ENCODE peak calls at places on chromosomes 7 and 10, in six cellular contexts. One of them, this sample, is unnamed.

GRCh38 chr7:103369430-103369829 is 22.0 kb downstream of the PSMC2 start:
- DNase-seq in sigmoid colon: no peak
- DNase-seq in K562: no peak
- DNase-seq in vagina: no peak
- DNase-seq in prostate gland: no peak
- DNase-seq in spleen: no peak
- DNase-seq in this sample: no peak

GRCh38 chr7:80775481-80775880 is 137.0 kb downstream of the CD36 start:
- DNase-seq in sigmoid colon: no peak
- DNase-seq in K562: no peak
- DNase-seq in vagina: no peak
- DNase-seq in prostate gland: no peak
- DNase-seq in spleen: no peak
- DNase-seq in this sample: no peak

GRCh38 chr10:19043431-19043830 is 5.2 kb upstream of the MALRD1 start:
- DNase-seq in sigmoid colon: no peak
- DNase-seq in K562: no peak
- DNase-seq in vagina: no peak
- DNase-seq in prostate gland: no peak
- DNase-seq in spleen: no peak
- DNase-seq in this sample: no peak

GRCh38 chr7:139330333-139331030 is 10.7 kb upstream of the FMC1 start:
- DNase-seq in sigmoid colon: no peak
- DNase-seq in K562: no peak
- DNase-seq in vagina: no peak
- DNase-seq in prostate gland: no peak
- DNase-seq in spleen: no peak
- DNase-seq in this sample: no peak

GRCh38 chr7:22565315-22565811 is 65.4 kb upstream of the STEAP1B start:
- DNase-seq in sigmoid colon: no peak
- DNase-seq in K562: peak
- DNase-seq in vagina: no peak
- DNase-seq in prostate gland: no peak
- DNase-seq in spleen: no peak
- DNase-seq in this sample: no peak

GRCh38 chr10:49518566-49518965 is 20.4 kb downstream of the ERCC6 start:
- DNase-seq in sigmoid colon: no peak
- DNase-seq in K562: no peak
- DNase-seq in vagina: no peak
- DNase-seq in prostate gland: no peak
- DNase-seq in spleen: no peak
- DNase-seq in this sample: no peak

GRCh38 chr10:110214380-110214826 is 7.0 kb downstream of the MXI1 start:
- DNase-seq in sigmoid colon: no peak
- DNase-seq in K562: no peak
- DNase-seq in vagina: no peak
- DNase-seq in prostate gland: no peak
- DNase-seq in spleen: no peak
- DNase-seq in this sample: peak

GRCh38 chr7:1466524-1467271 is 7.4 kb upstream of the MICALL2 start:
- DNase-seq in sigmoid colon: peak
- DNase-seq in K562: peak
- DNase-seq in vagina: no peak
- DNase-seq in prostate gland: peak
- DNase-seq in spleen: peak
- DNase-seq in this sample: no peak

GRCh38 chr10:49254556-49255318 is 44.2 kb upstream of the C10orf71 start:
- DNase-seq in sigmoid colon: no peak
- DNase-seq in K562: no peak
- DNase-seq in vagina: no peak
- DNase-seq in prostate gland: no peak
- DNase-seq in spleen: no peak
- DNase-seq in this sample: no peak

GRCh38 chr10:17617031-17617911 is at the start of gene HACD1:
- DNase-seq in sigmoid colon: peak
- DNase-seq in K562: peak
- DNase-seq in vagina: no peak
- DNase-seq in prostate gland: peak
- DNase-seq in spleen: peak
- DNase-seq in this sample: peak

GRCh38 chr7:1081931-1082401 is 5.9 kb upstream of the GPER1 start:
- DNase-seq in sigmoid colon: no peak
- DNase-seq in K562: no peak
- DNase-seq in vagina: no peak
- DNase-seq in prostate gland: no peak
- DNase-seq in spleen: no peak
- DNase-seq in this sample: no peak

GRCh38 chr7:157622408-157623221 is 285.8 kb downstream of the DNAJB6 start:
- DNase-seq in sigmoid colon: peak
- DNase-seq in K562: no peak
- DNase-seq in vagina: no peak
- DNase-seq in prostate gland: no peak
- DNase-seq in spleen: no peak
- DNase-seq in this sample: no peak

GRCh38 chr7:7385421-7385820 is 150.3 kb downstream of the COL28A1 start:
- DNase-seq in sigmoid colon: no peak
- DNase-seq in K562: no peak
- DNase-seq in vagina: no peak
- DNase-seq in prostate gland: no peak
- DNase-seq in spleen: no peak
- DNase-seq in this sample: no peak

GRCh38 chr10:16673443-16673842 is 143.8 kb downstream of the RSU1 start:
- DNase-seq in sigmoid colon: no peak
- DNase-seq in K562: no peak
- DNase-seq in vagina: no peak
- DNase-seq in prostate gland: no peak
- DNase-seq in spleen: no peak
- DNase-seq in this sample: no peak

GRCh38 chr10:92590623-92591549 is 2.0 kb upstream of the KIF11 start:
- DNase-seq in sigmoid colon: no peak
- DNase-seq in K562: peak
- DNase-seq in vagina: no peak
- DNase-seq in prostate gland: peak
- DNase-seq in spleen: peak
- DNase-seq in this sample: peak

GRCh38 chr10:81213360-81213759 is 661.6 kb upstream of the NRG3 start:
- DNase-seq in sigmoid colon: no peak
- DNase-seq in K562: no peak
- DNase-seq in vagina: no peak
- DNase-seq in prostate gland: no peak
- DNase-seq in spleen: no peak
- DNase-seq in this sample: no peak

GRCh38 chr10:93594518-93594917 is 6.5 kb downstream of the RBP4 start:
- DNase-seq in sigmoid colon: no peak
- DNase-seq in K562: no peak
- DNase-seq in vagina: no peak
- DNase-seq in prostate gland: no peak
- DNase-seq in spleen: no peak
- DNase-seq in this sample: no peak

GRCh38 chr10:93598157-93598556 is 2.9 kb downstream of the RBP4 start:
- DNase-seq in sigmoid colon: no peak
- DNase-seq in K562: no peak
- DNase-seq in vagina: no peak
- DNase-seq in prostate gland: no peak
- DNase-seq in spleen: no peak
- DNase-seq in this sample: no peak

GRCh38 chr10:93597075-93597599 is 3.9 kb downstream of the RBP4 start:
- DNase-seq in sigmoid colon: no peak
- DNase-seq in K562: no peak
- DNase-seq in vagina: no peak
- DNase-seq in prostate gland: no peak
- DNase-seq in spleen: no peak
- DNase-seq in this sample: no peak

GRCh38 chr10:93595378-93596288 is 5.4 kb downstream of the RBP4 start:
- DNase-seq in sigmoid colon: no peak
- DNase-seq in K562: no peak
- DNase-seq in vagina: no peak
- DNase-seq in prostate gland: no peak
- DNase-seq in spleen: no peak
- DNase-seq in this sample: no peak

DNA sequence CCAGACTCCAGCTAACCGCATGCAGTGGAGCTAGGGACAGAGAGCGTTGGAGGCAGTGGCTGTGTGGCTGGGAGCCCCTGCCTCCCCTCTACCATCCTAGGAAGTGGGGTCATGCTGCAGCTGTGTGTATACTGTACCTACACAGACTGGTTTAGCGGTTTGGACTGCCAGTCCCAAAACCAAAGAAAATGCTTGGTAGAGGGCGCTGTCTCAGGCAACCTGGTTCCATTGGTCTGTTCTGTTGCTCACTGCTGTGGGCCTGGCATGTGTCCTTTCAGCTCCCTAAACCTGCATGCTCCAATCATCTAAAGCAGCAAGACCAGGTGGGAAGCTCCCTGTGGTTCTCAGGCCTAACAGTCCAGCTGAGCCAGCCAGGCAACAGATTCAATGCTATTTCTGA is 4.5 kb downstream of the RBP4 start:
- DNase-seq in sigmoid colon: no peak
- DNase-seq in K562: no peak
- DNase-seq in vagina: no peak
- DNase-seq in prostate gland: no peak
- DNase-seq in spleen: no peak
- DNase-seq in this sample: no peak
- TF ChIP-seq POLR2A in sigmoid colon: no peak
- TF ChIP-seq POLR2A in K562: no peak
- TF ChIP-seq POLR2A in vagina: no peak
- TF ChIP-seq POLR2A in prostate gland: no peak
- TF ChIP-seq POLR2A in spleen: no peak
- TF ChIP-seq POLR2A in this sample: no peak

GRCh38 chr10:127943336-127943910 is 36.5 kb downstream of the PTPRE start:
- DNase-seq in sigmoid colon: no peak
- DNase-seq in K562: no peak
- DNase-seq in vagina: no peak
- DNase-seq in prostate gland: no peak
- DNase-seq in spleen: no peak
- DNase-seq in this sample: no peak

GRCh38 chr10:127944256-127944655 is 37.4 kb downstream of the PTPRE start:
- DNase-seq in sigmoid colon: no peak
- DNase-seq in K562: no peak
- DNase-seq in vagina: no peak
- DNase-seq in prostate gland: no peak
- DNase-seq in spleen: no peak
- DNase-seq in this sample: no peak

GRCh38 chr10:127947206-127947605 is 40.3 kb downstream of the PTPRE start:
- DNase-seq in sigmoid colon: no peak
- DNase-seq in K562: no peak
- DNase-seq in vagina: no peak
- DNase-seq in prostate gland: no peak
- DNase-seq in spleen: no peak
- DNase-seq in this sample: no peak

GRCh38 chr10:127945948-127946347 is 39.0 kb downstream of the PTPRE start:
- DNase-seq in sigmoid colon: no peak
- DNase-seq in K562: no peak
- DNase-seq in vagina: no peak
- DNase-seq in prostate gland: no peak
- DNase-seq in spleen: no peak
- DNase-seq in this sample: no peak

DNA sequence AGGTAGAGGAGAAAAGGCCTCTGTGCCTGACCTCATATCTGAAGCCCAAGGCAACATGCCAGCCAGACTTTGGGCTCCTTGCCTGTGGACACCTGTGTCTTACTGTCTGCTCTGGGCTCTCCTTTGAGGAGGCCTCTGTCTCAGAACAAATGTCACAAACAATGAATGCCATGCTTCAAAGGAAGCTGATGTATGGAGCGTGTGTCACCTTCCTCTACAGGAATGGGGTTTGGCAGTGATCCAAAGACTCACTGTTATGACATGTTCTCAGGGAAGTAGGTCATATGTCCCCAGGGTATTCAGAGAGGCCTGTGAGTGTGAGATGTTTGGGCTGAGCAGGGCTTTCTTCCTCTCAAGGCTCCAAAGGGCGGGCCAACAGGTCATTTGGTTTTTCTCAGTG is 38.4 kb downstream of the PTPRE start:
- DNase-seq in sigmoid colon: no peak
- DNase-seq in K562: no peak
- DNase-seq in vagina: no peak
- DNase-seq in prostate gland: peak
- DNase-seq in spleen: no peak
- DNase-seq in this sample: no peak
- TF ChIP-seq POLR2AphosphoS5 in sigmoid colon: no peak
- TF ChIP-seq POLR2AphosphoS5 in K562: no peak
- TF ChIP-seq POLR2AphosphoS5 in vagina: no peak
- TF ChIP-seq POLR2AphosphoS5 in prostate gland: no peak
- TF ChIP-seq POLR2AphosphoS5 in spleen: no peak
- TF ChIP-seq POLR2AphosphoS5 in this sample: no peak

GRCh38 chr10:91163269-91163708 is 57.2 kb upstream of the PCGF5 start:
- DNase-seq in sigmoid colon: peak
- DNase-seq in K562: peak
- DNase-seq in vagina: no peak
- DNase-seq in prostate gland: peak
- DNase-seq in spleen: peak
- DNase-seq in this sample: peak

GRCh38 chr10:91162495-91163268 is 57.8 kb upstream of the PCGF5 start:
- DNase-seq in sigmoid colon: peak
- DNase-seq in K562: peak
- DNase-seq in vagina: no peak
- DNase-seq in prostate gland: peak
- DNase-seq in spleen: peak
- DNase-seq in this sample: peak

GRCh38 chr10:91162050-91162494 is 58.4 kb upstream of the PCGF5 start:
- DNase-seq in sigmoid colon: no peak
- DNase-seq in K562: peak
- DNase-seq in vagina: no peak
- DNase-seq in prostate gland: no peak
- DNase-seq in spleen: no peak
- DNase-seq in this sample: no peak

GRCh38 chr10:91164520-91165065 is 55.9 kb upstream of the PCGF5 start:
- DNase-seq in sigmoid colon: no peak
- DNase-seq in K562: no peak
- DNase-seq in vagina: no peak
- DNase-seq in prostate gland: no peak
- DNase-seq in spleen: no peak
- DNase-seq in this sample: no peak

GRCh38 chr10:91163709-91164474 is 56.6 kb upstream of the PCGF5 start:
- DNase-seq in sigmoid colon: peak
- DNase-seq in K562: peak
- DNase-seq in vagina: no peak
- DNase-seq in prostate gland: peak
- DNase-seq in spleen: peak
- DNase-seq in this sample: peak
- TF ChIP-seq POLR2A in sigmoid colon: no peak
- TF ChIP-seq POLR2A in K562: no peak
- TF ChIP-seq POLR2A in vagina: no peak
- TF ChIP-seq POLR2A in prostate gland: peak
- TF ChIP-seq POLR2A in spleen: no peak
- TF ChIP-seq POLR2A in this sample: no peak

GRCh38 chr10:73840403-73841301 is 29.3 kb upstream of the NDST2 start:
- DNase-seq in sigmoid colon: no peak
- DNase-seq in K562: no peak
- DNase-seq in vagina: no peak
- DNase-seq in prostate gland: no peak
- DNase-seq in spleen: no peak
- DNase-seq in this sample: no peak
- TF ChIP-seq POLR2AphosphoS5 in sigmoid colon: no peak
- TF ChIP-seq POLR2AphosphoS5 in K562: no peak
- TF ChIP-seq POLR2AphosphoS5 in vagina: no peak
- TF ChIP-seq POLR2AphosphoS5 in prostate gland: no peak
- TF ChIP-seq POLR2AphosphoS5 in spleen: no peak
- TF ChIP-seq POLR2AphosphoS5 in this sample: no peak